ENCODE peak calls at places on chromosomes 2 and 18, in four cellular contexts. B is right lobe of liver, E is cardiac muscle cell, H is fibroblast of lung. C is an unnamed sample.

GRCh38 chr2:110650346-110650745 is 27.5 kb downstream of the BUB1 start:
- DNase-seq in E (no peak), B (no peak), H (no peak), C (no peak)

GRCh38 chr2:36650031-36650430 is 46.5 kb upstream of the VIT start:
- DNase-seq in H (peak; percentile 69), B (no peak), E (no peak), C (no peak)

GRCh38 chr2:25265022-25265421 is 76.7 kb downstream of the DNMT3A start:
- DNase-seq in H (no peak), E (no peak), B (no peak), C (no peak)

GRCh38 chr2:143717053-143717452 is 587.8 kb downstream of the ARHGAP15 start:
- DNase-seq in B (no peak), H (no peak), E (no peak), C (peak; percentile 58)

GRCh38 chr2:121722479-121722878 is 14.2 kb downstream of the NIFK start:
- DNase-seq in E (no peak), H (peak; percentile 67), B (no peak), C (no peak)

GRCh38 chr2:116706381-116706780 is 1108.1 kb upstream of the DDX18 start:
- DNase-seq in H (no peak), E (no peak), B (no peak), C (no peak)

GRCh38 chr2:58030789-58031188 is 15.8 kb upstream of the VRK2 start:
- DNase-seq in B (no peak), H (no peak), E (no peak), C (no peak)

GRCh38 chr2:182946949-182947348 is 80.5 kb upstream of the FRZB start:
- DNase-seq in H (no peak), B (no peak), E (no peak), C (peak; percentile 11)

GRCh38 chr2:215751200-215751910 is 262.0 kb downstream of the MREG start:
- DNase-seq in H (peak; percentile 62), B (no peak), E (no peak), C (no peak)

GRCh38 chr2:218357194-218358177 is 829 bp downstream of the CATIP start:
- DNase-seq in B (no peak), E (no peak), H (no peak), C (no peak)

GRCh38 chr2:136767030-136767429 is 1.7 kb downstream of the THSD7B start:
- DNase-seq in E (no peak), B (no peak), H (no peak), C (no peak)

GRCh38 chr2:159090514-159091201 is 122.2 kb downstream of the TANC1 start:
- DNase-seq in E (peak; percentile 37), H (no peak), B (no peak), C (no peak)

GRCh38 chr2:241123816-241124536 is 21.9 kb upstream of the MTERF4 start:
- DNase-seq in E (no peak), H (no peak), B (no peak), C (no peak)

GRCh38 chr2:206212673-206213513 is 53.2 kb downstream of the EEF1B2 start:
- DNase-seq in B (no peak), H (peak; percentile 69), E (peak; percentile 15), C (no peak)

GRCh38 chr18:76565238-76566173 is 70.5 kb upstream of the ZNF516 start:
- DNase-seq in H (peak; percentile 98), B (peak; percentile 55), E (peak; percentile 83), C (peak; percentile 53)

DNA sequence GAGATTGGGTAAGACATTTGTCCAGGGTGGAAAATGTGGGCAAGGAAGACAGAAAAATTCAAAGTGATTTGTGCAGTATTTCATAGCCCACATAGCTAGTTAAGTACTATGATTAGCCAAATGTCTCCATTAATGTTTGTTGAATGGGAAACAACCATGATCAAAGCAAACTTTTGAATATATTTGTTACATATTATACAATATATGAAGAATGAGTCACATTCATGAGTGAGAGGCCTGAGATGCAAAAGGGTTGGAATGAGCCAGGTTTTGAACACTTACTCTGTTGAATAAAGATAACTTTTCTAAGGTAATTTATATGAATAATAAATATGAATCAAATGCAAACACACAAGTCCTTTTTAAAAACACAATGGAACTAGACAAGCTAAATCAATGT is 984.5 kb upstream of the CDH2 start:
- DNase-seq in E (no peak), H (no peak), B (no peak), C (no peak)
- H3K27me3 ChIP-seq in E (no peaks in the 10 kb centered on the region), H (no peaks in the 10 kb centered on the region), B (no peaks in the 10 kb centered on the region), C (no peaks in the 10 kb centered on the region)

GRCh38 chr2:69307696-69308064 is 79.3 kb downstream of the GFPT1 start:
- DNase-seq in E (no peak), B (no peak), H (no peak), C (no peak)
- H3K4me3 ChIP-seq in E (no peak overlapping the region), B (no peak overlapping the region), H (no peak overlapping the region), C (no peak overlapping the region)

GRCh38 chr2:233449921-233450853 is 95.9 kb downstream of the DGKD start:
- DNase-seq in B (peak; percentile 12), E (no peak), H (no peak), C (no peak)

GRCh38 chr2:233448220-233448559 is 93.9 kb downstream of the DGKD start:
- DNase-seq in H (no peak), B (peak; percentile 12), E (peak; percentile 10), C (no peak)

GRCh38 chr2:233447506-233448219 is 93.4 kb downstream of the DGKD start:
- DNase-seq in B (peak; percentile 6), H (no peak), E (no peak), C (no peak)

GRCh38 chr2:233448565-233448964 is 94.3 kb downstream of the DGKD start:
- DNase-seq in H (peak; percentile 2), E (no peak), B (peak; percentile 7), C (no peak)

GRCh38 chr2:233449071-233449901 is 95.0 kb downstream of the DGKD start:
- DNase-seq in H (peak; percentile 51), E (peak; percentile 71), B (peak; percentile 27), C (peak; percentile 77)
- TF ChIP-seq CTCF in H (peak; percentile 84), E (peak; percentile 91), B (peak; percentile 43), C (peak; percentile 85)

GRCh38 chr2:10915731-10916331 is 4.1 kb downstream of the KCNF1 start:
- DNase-seq in H (no peak), E (no peak), B (no peak), C (no peak)
- H3K27me3 ChIP-seq in H (peaks cover 6% of the 10 kb centered on the region), E (peaks cover 28% of the 10 kb centered on the region), B (no peaks in the 10 kb centered on the region), C (peaks cover 26% of the 10 kb centered on the region)

DNA sequence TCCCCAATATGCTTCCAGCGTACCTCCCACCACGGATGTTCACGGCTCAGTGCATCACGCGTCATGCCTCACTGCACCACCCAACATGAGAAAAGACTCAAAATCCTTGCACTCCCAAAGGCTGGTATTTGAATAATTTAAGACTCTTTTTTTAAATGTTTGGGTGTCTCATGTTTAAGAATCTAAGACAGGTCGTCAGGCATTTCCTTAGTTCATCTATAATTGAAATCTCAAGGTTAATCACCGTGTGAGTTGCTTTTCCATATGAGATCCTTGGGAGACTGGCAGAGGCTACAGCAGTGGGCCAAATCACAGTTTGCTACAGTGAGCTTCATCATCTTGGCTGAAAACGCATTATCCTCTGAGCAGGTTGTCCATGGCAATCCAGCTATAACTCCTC is 846.4 kb downstream of the DCDC2C start:
- DNase-seq in H (no peak), E (no peak), B (no peak), C (no peak)
- H3K4me3 ChIP-seq in H (no peak overlapping the region), E (no peak overlapping the region), B (no peak overlapping the region), C (no peak overlapping the region)

GRCh38 chr18:51135795-51136194 is 61.7 kb downstream of the MEX3C start:
- DNase-seq in E (no peak), B (no peak), H (no peak), C (no peak)
- TF ChIP-seq CTCF in E (peak; percentile 35), B (peak; percentile 26), H (no peak), C (peak; percentile 20)

DNA sequence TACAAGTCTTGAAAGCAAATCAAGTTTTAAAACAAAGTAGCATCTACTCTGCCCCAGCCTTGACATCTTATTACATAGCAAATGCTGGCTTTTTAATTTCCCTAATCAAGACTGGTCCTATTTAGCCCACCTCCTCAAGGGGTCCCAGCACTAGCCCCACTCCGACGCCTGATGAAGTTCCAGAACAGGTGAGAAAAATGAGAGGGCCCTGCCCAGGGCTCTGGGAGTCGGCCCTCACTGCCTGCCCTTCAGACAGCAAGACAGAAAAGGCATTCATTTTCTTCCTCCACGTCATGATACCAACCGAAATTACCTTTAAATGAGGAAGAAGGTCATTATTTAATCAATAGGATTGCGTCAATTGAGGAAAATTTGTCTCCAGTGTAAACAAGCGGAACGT is 170.7 kb upstream of the PKDCC start:
- DNase-seq in B (no peak), E (no peak), H (no peak), C (no peak)
- H3K27me3 ChIP-seq in B (no peaks in the 10 kb centered on the region), E (no peaks in the 10 kb centered on the region), H (peaks cover 4% of the 10 kb centered on the region), C (no peaks in the 10 kb centered on the region)

DNA sequence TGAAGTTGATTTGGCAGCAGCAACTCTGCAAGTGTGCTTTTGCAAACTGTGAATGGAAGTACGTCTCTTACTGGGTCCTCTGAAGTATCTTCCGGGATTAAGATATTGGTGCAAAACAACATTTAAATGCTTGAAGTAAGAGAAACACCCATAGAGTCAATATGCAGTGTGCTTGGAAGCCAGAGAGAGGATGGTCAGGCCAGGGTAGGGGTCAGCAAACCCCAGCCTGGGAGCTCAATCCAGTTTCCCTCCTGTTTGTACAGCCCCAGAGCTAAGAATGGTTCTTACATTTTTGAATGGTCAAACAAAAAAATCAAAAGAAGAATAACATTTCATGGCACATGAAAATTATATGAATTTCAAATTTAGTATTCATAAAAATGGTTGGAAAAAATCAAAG is 13.5 kb downstream of the CCDC68 start:
- DNase-seq in E (no peak), H (peak; percentile 37), B (no peak), C (no peak)
- H3K4me3 ChIP-seq in E (no peak overlapping the region), H (peak overlapping the region; percentile 50), B (peak overlapping the region; percentile 37), C (peak overlapping the region; percentile 54)

DNA sequence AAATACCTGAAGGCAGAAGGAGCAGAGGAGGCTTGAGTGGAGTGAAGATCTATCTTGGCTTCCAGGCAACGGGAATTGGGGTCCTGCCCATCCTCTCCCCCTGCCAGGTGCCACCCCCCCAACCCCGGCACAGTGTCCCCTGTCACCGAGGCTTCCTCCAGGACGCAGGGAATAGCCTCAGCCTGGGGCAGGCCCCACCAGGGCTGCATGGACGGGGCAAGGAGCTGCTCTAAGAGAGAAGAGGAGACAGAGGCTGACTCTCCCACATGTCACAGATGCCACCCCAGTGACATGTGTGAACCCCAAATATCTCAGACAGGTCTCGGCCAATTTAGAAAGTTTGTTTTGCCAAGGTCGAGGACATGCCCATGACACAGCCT is 42.1 kb downstream of the PXDN start:
- DNase-seq in H (no peak), B (no peak), E (no peak), C (no peak)
- TF ChIP-seq CTCF in H (no peak), B (no peak), E (no peak), C (no peak)